ENCODE peak calls at places on chromosomes 11 and 22, in seven cellular contexts. C is ascending aorta, T is A549, W is psoas muscle, O is lung, S is HL-60, U is left lung. P is an unnamed sample.
A peak's percentile ranks its signal among the peaks of the same experiment; 100 is the strongest.

GRCh38 chr11:22558638-22559037 is 67.0 kb downstream of the FANCF start:
- DNase-seq in C (no peak), T (no peak), W (no peak), O (no peak), S (no peak), U (no peak), P (peak; percentile 15)

GRCh38 chr11:22927793-22928192 is 67.5 kb upstream of the CCDC179 start:
- DNase-seq in C (no peak), T (no peak), W (no peak), O (no peak), S (no peak), U (no peak), P (no peak)

GRCh38 chr22:39617342-39617741 is 46.8 kb downstream of the CACNA1I start:
- DNase-seq in C (no peak), T (no peak), W (no peak), O (no peak), S (no peak), U (peak; percentile 44), P (no peak)

GRCh38 chr22:49825944-49826602 is 1.6 kb downstream of the BRD1 start:
- DNase-seq in C (no peak), T (no peak), W (no peak), O (no peak), S (peak; percentile 38), U (peak; percentile 82), P (peak; percentile 35)

GRCh38 chr11:74171630-74172465 is 759 bp downstream of the PPME1 start:
- DNase-seq in C (no peak), T (no peak), W (no peak), O (no peak), S (no peak), U (no peak), P (no peak)

GRCh38 chr22:39920134-39920743 is 19.4 kb downstream of the GRAP2 start:
- DNase-seq in C (no peak), T (no peak), W (no peak), O (no peak), S (no peak), U (no peak), P (no peak)

GRCh38 chr22:43988116-43988817 is 33.0 kb downstream of the SAMM50 start:
- DNase-seq in C (no peak), T (no peak), W (no peak), O (no peak), S (no peak), U (no peak), P (no peak)

GRCh38 chr11:20156280-20156875 is 3.9 kb downstream of the DBX1 start:
- DNase-seq in C (no peak), T (no peak), W (peak; percentile 14), O (no peak), S (no peak), U (peak; percentile 68), P (no peak)

GRCh38 chr11:3122775-3123201 is 42.3 kb downstream of the OSBPL5 start:
- DNase-seq in C (peak; percentile 61), T (no peak), W (no peak), O (no peak), S (no peak), U (peak; percentile 39), P (no peak)

GRCh38 chr22:37186228-37186996 is 1.6 kb downstream of the C1QTNF6 start:
- DNase-seq in C (no peak), T (peak; percentile 78), W (peak; percentile 7), O (peak; percentile 52), S (peak; percentile 25), U (peak; percentile 26), P (no peak)

GRCh38 chr11:116224154-116224888 is 548.5 kb downstream of the BUD13 start:
- DNase-seq in C (no peak), T (peak; percentile 42), W (peak; percentile 28), O (peak; percentile 51), S (peak; percentile 18), U (no peak), P (no peak)

GRCh38 chr11:59247535-59248227 is 35.0 kb upstream of the MPEG1 start:
- DNase-seq in C (no peak), T (no peak), W (peak; percentile 33), O (peak; percentile 56), S (peak; percentile 90), U (no peak), P (no peak)

GRCh38 chr11:72352859-72353551 is 81.3 kb downstream of the CLPB start:
- DNase-seq in C (no peak), T (no peak), W (no peak), O (no peak), S (no peak), U (no peak), P (no peak)

GRCh38 chr11:20360650-20361049 is 2.9 kb upstream of the HTATIP2 start:
- DNase-seq in C (no peak), T (no peak), W (no peak), O (peak; percentile 34), S (peak; percentile 35), U (no peak), P (no peak)

GRCh38 chr11:38824573-38824972 is 2226.5 kb upstream of the RAG2 start:
- DNase-seq in C (no peak), T (no peak), W (no peak), O (no peak), S (no peak), U (no peak), P (no peak)

GRCh38 chr11:17686185-17686980 is 33.0 kb upstream of the MYOD1 start:
- DNase-seq in C (no peak), T (no peak), W (peak; percentile 67), O (no peak), S (no peak), U (no peak), P (no peak)

DNA sequence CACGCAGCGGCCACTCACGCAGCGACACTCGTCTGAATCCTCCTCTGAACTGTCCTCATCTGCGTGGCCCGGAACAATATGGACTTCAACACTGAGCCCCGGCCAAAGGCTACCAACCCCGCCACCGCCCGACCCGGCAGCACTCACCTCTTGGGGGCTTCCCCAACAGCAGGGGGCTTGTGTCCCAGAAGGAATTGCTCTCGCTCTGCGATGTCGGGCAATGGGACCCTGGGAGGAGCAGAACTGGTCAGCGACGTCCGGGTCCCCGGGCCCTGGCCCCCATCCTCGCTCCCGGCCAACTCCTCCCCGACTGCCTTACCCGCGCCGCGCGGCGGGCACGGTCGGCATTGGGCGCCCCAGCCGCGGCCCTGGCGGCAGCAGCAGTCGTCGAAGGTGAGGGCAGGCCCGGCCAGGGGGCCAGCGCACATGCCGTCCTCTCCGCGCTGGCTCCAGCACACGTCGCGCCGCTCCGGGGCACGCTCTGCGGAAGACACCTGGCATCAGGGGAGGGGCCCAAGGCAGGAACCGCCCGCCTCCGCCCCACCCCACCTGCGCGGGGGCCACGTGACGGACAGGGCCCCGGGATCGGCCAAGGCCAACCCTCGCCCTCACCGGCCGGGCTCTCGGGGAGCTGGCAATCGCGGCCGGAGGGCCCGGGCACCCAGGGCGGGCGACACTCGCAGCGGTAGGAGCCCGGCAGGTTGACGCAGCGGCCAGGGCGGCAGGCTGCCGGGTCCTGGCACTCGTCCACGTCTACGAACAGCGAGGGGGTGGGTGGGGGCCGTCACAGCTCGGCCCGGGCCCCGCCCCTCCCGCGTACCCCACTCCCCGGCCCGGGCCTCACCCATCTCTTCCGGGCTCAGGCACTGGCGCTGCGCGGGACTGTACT is 14.8 kb downstream of the SCYL1 start:
- DNase-seq in C (no peak), T (no peak), W (no peak), O (no peak), S (no peak), U (peak; percentile 90), P (peak; percentile 51)
- TF ChIP-seq CTCF in C (peak; percentile 57), T (no peak), W (no peak), O (no peak), S (no peak), U (peak; percentile 28), P (no peak)

GRCh38 chr11:119363081-119363861 is 16.8 kb upstream of the MFRP start:
- DNase-seq in C (peak; percentile 60), T (no peak), W (no peak), O (no peak), S (no peak), U (no peak), P (no peak)
- H3K27ac ChIP-seq in C (peak overlapping the region; percentile 4), T (peak overlapping the region; percentile 91), W (peak overlapping the region; percentile 97), O (peak overlapping the region; percentile 95), S (no peak overlapping the region), U (no peak overlapping the region), P (no peak overlapping the region)

GRCh38 chr22:42296381-42296853 is 26.0 kb upstream of the TCF20 start:
- DNase-seq in C (no peak), T (no peak), W (no peak), O (no peak), S (no peak), U (no peak), P (no peak)
- TF ChIP-seq CTCF in C (no peak), T (no peak), W (no peak), O (no peak), S (no peak), U (no peak), P (peak; percentile 30)

GRCh38 chr22:45945621-45946020 is 31.3 kb downstream of the WNT7B start:
- DNase-seq in C (no peak), T (no peak), W (no peak), O (no peak), S (no peak), U (no peak), P (no peak)
- H3K27ac ChIP-seq in C (no peak overlapping the region), T (peak overlapping the region; percentile 43), W (no peak overlapping the region), O (no peak overlapping the region), S (no peak overlapping the region), U (no peak overlapping the region), P (no peak overlapping the region)

GRCh38 chr11:57675176-57675941 is 7.4 kb downstream of the ZDHHC5 start:
- DNase-seq in C (no peak), T (no peak), W (no peak), O (no peak), S (no peak), U (no peak), P (no peak)
- TF ChIP-seq CTCF in C (no peak), T (no peak), W (no peak), O (no peak), S (no peak), U (no peak), P (no peak)

GRCh38 chr11:12832828-12833227 is 158.6 kb downstream of the TEAD1 start:
- DNase-seq in C (no peak), T (no peak), W (no peak), O (no peak), S (no peak), U (no peak), P (no peak)

GRCh38 chr11:12834630-12835029 is 160.4 kb downstream of the TEAD1 start:
- DNase-seq in C (no peak), T (no peak), W (no peak), O (no peak), S (no peak), U (no peak), P (no peak)

GRCh38 chr11:12838463-12839120 is 164.4 kb downstream of the TEAD1 start:
- DNase-seq in C (no peak), T (no peak), W (no peak), O (no peak), S (no peak), U (no peak), P (peak; percentile 75)

GRCh38 chr11:12834166-12834565 is 159.9 kb downstream of the TEAD1 start:
- DNase-seq in C (no peak), T (no peak), W (no peak), O (no peak), S (no peak), U (no peak), P (no peak)

DNA sequence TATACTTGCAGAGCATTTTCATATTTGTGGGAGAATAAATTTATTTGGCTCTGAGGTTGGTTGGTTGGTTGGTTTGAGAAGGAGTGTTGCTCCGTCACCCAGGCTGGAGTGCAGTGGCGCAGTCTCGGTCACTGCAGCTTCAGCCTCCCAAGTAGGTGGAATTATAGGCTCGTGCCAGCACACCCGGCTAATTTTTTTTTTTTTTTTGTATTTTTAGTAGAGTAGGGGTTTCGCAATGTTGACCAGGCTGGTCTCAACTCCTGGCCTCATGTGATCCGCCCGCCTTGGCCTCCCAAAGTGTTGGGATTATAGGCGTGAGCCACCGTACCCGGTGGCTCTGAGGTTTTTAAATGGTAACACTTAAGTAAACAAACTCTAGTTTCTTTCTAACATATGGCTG is 161.1 kb downstream of the TEAD1 start:
- DNase-seq in C (no peak), T (no peak), W (no peak), O (no peak), S (no peak), U (no peak), P (no peak)
- H3K27ac ChIP-seq in C (no peak overlapping the region), T (no peak overlapping the region), W (peak overlapping the region; percentile 19), O (no peak overlapping the region), S (no peak overlapping the region), U (no peak overlapping the region), P (no peak overlapping the region)